ENCODE peak calls at places on chromosomes 2 and 18, in four cellular contexts. One of them, this sample, is unnamed.

GRCh38 chr2:45554764-45555163 is 56.3 kb downstream of the SRBD1 start:
- DNase-seq in stimulated activated CD4-positive, alpha-beta T cell treated with anti-CD3 and anti-CD28 coated beads, Interleukin-15, amount 100 ng/mL, for 1 hour: no peak
- DNase-seq in NCI-H510A treated with DMSO at 0.1 percent for 48 hours: no peak
- DNase-seq in SHP77: no peak
- DNase-seq in this sample: no peak

GRCh38 chr2:7023542-7023941 is 106.3 kb downstream of the RNF144A start:
- DNase-seq in stimulated activated CD4-positive, alpha-beta T cell treated with anti-CD3 and anti-CD28 coated beads, Interleukin-15, amount 100 ng/mL, for 1 hour: no peak
- DNase-seq in NCI-H510A treated with DMSO at 0.1 percent for 48 hours: no peak
- DNase-seq in SHP77: no peak
- DNase-seq in this sample: no peak

GRCh38 chr18:7174359-7175107 is 56.4 kb upstream of the LRRC30 start:
- DNase-seq in stimulated activated CD4-positive, alpha-beta T cell treated with anti-CD3 and anti-CD28 coated beads, Interleukin-15, amount 100 ng/mL, for 1 hour: no peak
- DNase-seq in NCI-H510A treated with DMSO at 0.1 percent for 48 hours: peak; percentile 60
- DNase-seq in SHP77: no peak
- DNase-seq in this sample: peak; percentile 21

GRCh38 chr2:109127556-109127955 is 1.4 kb upstream of the SH3RF3 start:
- DNase-seq in stimulated activated CD4-positive, alpha-beta T cell treated with anti-CD3 and anti-CD28 coated beads, Interleukin-15, amount 100 ng/mL, for 1 hour: no peak
- DNase-seq in NCI-H510A treated with DMSO at 0.1 percent for 48 hours: no peak
- DNase-seq in SHP77: no peak
- DNase-seq in this sample: no peak

GRCh38 chr2:10233131-10234012 is 69.3 kb upstream of the HPCAL1 start:
- DNase-seq in stimulated activated CD4-positive, alpha-beta T cell treated with anti-CD3 and anti-CD28 coated beads, Interleukin-15, amount 100 ng/mL, for 1 hour: no peak
- DNase-seq in NCI-H510A treated with DMSO at 0.1 percent for 48 hours: no peak
- DNase-seq in SHP77: no peak
- DNase-seq in this sample: no peak

GRCh38 chr2:101949304-101949703 is 42.5 kb upstream of the IL1R2 start:
- DNase-seq in stimulated activated CD4-positive, alpha-beta T cell treated with anti-CD3 and anti-CD28 coated beads, Interleukin-15, amount 100 ng/mL, for 1 hour: no peak
- DNase-seq in NCI-H510A treated with DMSO at 0.1 percent for 48 hours: no peak
- DNase-seq in SHP77: no peak
- DNase-seq in this sample: peak; percentile 49

GRCh38 chr2:232592687-232593407 is 40.6 kb upstream of the EFHD1 start:
- DNase-seq in stimulated activated CD4-positive, alpha-beta T cell treated with anti-CD3 and anti-CD28 coated beads, Interleukin-15, amount 100 ng/mL, for 1 hour: no peak
- DNase-seq in NCI-H510A treated with DMSO at 0.1 percent for 48 hours: no peak
- DNase-seq in SHP77: no peak
- DNase-seq in this sample: no peak

GRCh38 chr2:19264847-19265246 is 93.6 kb downstream of the OSR1 start:
- DNase-seq in stimulated activated CD4-positive, alpha-beta T cell treated with anti-CD3 and anti-CD28 coated beads, Interleukin-15, amount 100 ng/mL, for 1 hour: no peak
- DNase-seq in NCI-H510A treated with DMSO at 0.1 percent for 48 hours: no peak
- DNase-seq in SHP77: no peak
- DNase-seq in this sample: no peak

GRCh38 chr2:166180951-166181812 is 53.4 kb upstream of the SCN1A start:
- DNase-seq in stimulated activated CD4-positive, alpha-beta T cell treated with anti-CD3 and anti-CD28 coated beads, Interleukin-15, amount 100 ng/mL, for 1 hour: no peak
- DNase-seq in NCI-H510A treated with DMSO at 0.1 percent for 48 hours: peak; percentile 61
- DNase-seq in SHP77: peak; percentile 42
- DNase-seq in this sample: peak; percentile 51

GRCh38 chr2:25043241-25043867 is 1.5 kb downstream of the EFR3B start:
- DNase-seq in stimulated activated CD4-positive, alpha-beta T cell treated with anti-CD3 and anti-CD28 coated beads, Interleukin-15, amount 100 ng/mL, for 1 hour: no peak
- DNase-seq in NCI-H510A treated with DMSO at 0.1 percent for 48 hours: no peak
- DNase-seq in SHP77: no peak
- DNase-seq in this sample: peak; percentile 90

GRCh38 chr18:79987566-79987965 is 797 bp downstream of the TXNL4A start:
- DNase-seq in stimulated activated CD4-positive, alpha-beta T cell treated with anti-CD3 and anti-CD28 coated beads, Interleukin-15, amount 100 ng/mL, for 1 hour: no peak
- DNase-seq in NCI-H510A treated with DMSO at 0.1 percent for 48 hours: no peak
- DNase-seq in SHP77: no peak
- DNase-seq in this sample: no peak

This sample was measured in NB4.